ENCODE peak calls at places on chromosomes 4 and X, in four cellular contexts. V is left lung, G is choroid plexus epithelial cell, J is prostate gland. Y is an unnamed sample.

GRCh38 chr4:78650106-78651021 is 98.8 kb downstream of the ANXA3 start:
- DNase-seq in V (no peak), G (peak), J (peak), Y (no peak)

GRCh38 chr4:38751341-38752043 is 31.3 kb downstream of the TLR10 start:
- DNase-seq in V (no peak), G (no peak), J (no peak), Y (no peak)

GRCh38 chrX:97987979-97988378 is 1104.3 kb downstream of the RPA4 start:
- DNase-seq in V (no peak), G (no peak), J (no peak), Y (no peak)

GRCh38 chrX:119763175-119763574 is 4.8 kb downstream of the SOWAHD start:
- DNase-seq in V (no peak), G (peak), J (no peak), Y (no peak)

GRCh38 chr4:70703695-70704332 is 15.5 kb downstream of the UTP3 start:
- DNase-seq in V (no peak), G (peak), J (peak), Y (no peak)

GRCh38 chrX:136251042-136251991 is at the start of gene MAP7D3:
- DNase-seq in V (peak), G (peak), J (peak), Y (peak)

GRCh38 chr4:154137320-154137905 is 348.5 kb upstream of the SFRP2 start:
- DNase-seq in V (no peak), G (no peak), J (no peak), Y (no peak)

GRCh38 chr4:47538516-47538915 is 53.4 kb downstream of the ATP10D start:
- DNase-seq in V (no peak), G (peak), J (no peak), Y (no peak)

GRCh38 chrX:154445776-154446175 is 1.8 kb downstream of the FAM50A start:
- DNase-seq in V (no peak), G (no peak), J (no peak), Y (no peak)

GRCh38 chr4:76594152-76594551 is 159.1 kb downstream of the SHROOM3 start:
- DNase-seq in V (no peak), G (no peak), J (no peak), Y (no peak)

GRCh38 chr4:15100994-15101695 is 98.9 kb downstream of the CPEB2 start:
- DNase-seq in V (no peak), G (peak), J (no peak), Y (no peak)

GRCh38 chr4:150501019-150501727 is 80.8 kb upstream of the MAB21L2 start:
- DNase-seq in V (no peak), G (peak), J (no peak), Y (no peak)

GRCh38 chrX:30735839-30736238 is 82.6 kb downstream of the GK start:
- DNase-seq in V (peak), G (peak), J (peak), Y (peak)

GRCh38 chr4:88242144-88242543 is 42.2 kb downstream of the PPM1K start:
- DNase-seq in V (no peak), G (no peak), J (no peak), Y (no peak)

GRCh38 chrX:2638279-2638678 is 52.8 kb upstream of the CD99 start:
- DNase-seq in V (no peak), G (no peak), J (no peak), Y (peak)

GRCh38 chrX:32530802-32531403 is 680.4 kb downstream of the DMD start:
- DNase-seq in V (no peak), G (peak), J (peak), Y (no peak)

GRCh38 chr4:73139991-73140390 is 70.5 kb upstream of the COX18 start:
- DNase-seq in V (no peak), G (peak), J (no peak), Y (no peak)

GRCh38 chr4:42302348-42302747 is 94.9 kb upstream of the SHISA3 start:
- DNase-seq in V (no peak), G (peak), J (peak), Y (no peak)
- TF ChIP-seq CTCF in V (no peak), G (peak), J (no peak), Y (no peak)

GRCh38 chr4:162767090-162767489 is 399.6 kb downstream of the NAF1 start:
- DNase-seq in V (no peak), G (no peak), J (no peak), Y (no peak)

GRCh38 chr4:162761965-162762364 is 404.7 kb downstream of the NAF1 start:
- DNase-seq in V (no peak), G (no peak), J (no peak), Y (no peak)
- TF ChIP-seq CTCF in V (no peak), G (no peak), J (no peak), Y (no peak)

DNA sequence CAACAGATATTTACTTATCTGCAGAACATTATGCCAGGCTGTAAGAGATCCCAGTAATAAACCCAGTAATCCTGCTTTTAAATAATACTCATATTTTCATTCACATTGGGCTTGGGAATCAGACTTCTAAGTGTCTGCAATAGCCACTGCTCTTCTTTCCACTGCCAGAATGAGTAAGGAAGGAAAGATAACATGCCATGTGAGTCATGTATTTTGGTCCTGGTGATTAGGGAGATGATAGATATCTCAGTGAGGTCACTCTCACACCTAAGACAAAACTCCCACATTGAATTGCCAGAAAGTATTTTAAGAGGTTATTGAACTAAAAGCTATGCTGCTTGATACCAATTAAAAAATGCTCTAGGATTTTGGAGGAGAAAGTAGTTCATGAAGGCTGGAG is 13.9 kb upstream of the HEPH start:
- DNase-seq in V (no peak), G (no peak), J (no peak), Y (no peak)
- TF ChIP-seq CTCF in V (no peak), G (no peak), J (no peak), Y (no peak)

GRCh38 chr4:120671538-120671937 is 251.0 kb downstream of the PRDM5 start:
- DNase-seq in V (no peak), G (no peak), J (no peak), Y (no peak)
- TF ChIP-seq CTCF in V (no peak), G (no peak), J (no peak), Y (no peak)